ENCODE peak calls at places on chromosome 21, in nine cellular contexts. U, O, Q, B, W, C, X, A and E are unnamed samples. For H3K4me1, the result is how much of the 10 kb centered on the place peaks cover.

GRCh38 chr21:37073417-37074194 is 552 bp downstream of the TTC3 start:
- DNase-seq in W (no peak), Q (peak), U (peak), X (peak), A (peak), B (peak), C (peak), O (peak), E (peak)

GRCh38 chr21:21806711-21807597 is 808.7 kb downstream of the NCAM2 start:
- DNase-seq in U (peak), X (no peak), Q (no peak), O (no peak), W (no peak), A (no peak), C (no peak), B (no peak), E (no peak)

GRCh38 chr21:37145635-37146111 is 72.6 kb downstream of the TTC3 start:
- DNase-seq in A (no peak), U (no peak), O (no peak), X (no peak), B (no peak), W (peak), C (no peak), Q (no peak), E (no peak)

GRCh38 chr21:26449161-26449560 is 123.9 kb downstream of the CYYR1 start:
- DNase-seq in A (no peak), W (no peak), O (no peak), B (no peak), C (no peak), Q (no peak), U (no peak), X (no peak), E (no peak)

GRCh38 chr21:31099122-31099521 is 60.8 kb upstream of the KRTAP19-8 start:
- DNase-seq in W (no peak), A (no peak), C (no peak), B (no peak), U (no peak), X (no peak), Q (no peak), O (no peak), E (no peak)

GRCh38 chr21:27149034-27149433 is 182.1 kb upstream of the ADAMTS5 start:
- DNase-seq in B (no peak), Q (no peak), X (no peak), W (no peak), C (no peak), U (no peak), A (no peak), O (no peak), E (no peak)

GRCh38 chr21:31282095-31282709 is 61.9 kb downstream of the TIAM1 start:
- DNase-seq in A (no peak), B (no peak), C (no peak), X (no peak), O (no peak), Q (no peak), U (no peak), W (peak), E (no peak)

GRCh38 chr21:32566990-32567389 is 18.3 kb downstream of the TCP10L start:
- DNase-seq in X (no peak), Q (no peak), O (no peak), W (no peak), C (no peak), U (no peak), A (no peak), B (no peak), E (no peak)

GRCh38 chr21:32727478-32727727 is 410 bp downstream of the SYNJ1 start:
- DNase-seq in X (peak), A (no peak), U (no peak), W (no peak), B (no peak), Q (peak), C (peak), O (no peak), E (no peak)

GRCh38 chr21:29771491-29772066 is 168.2 kb downstream of the GRIK1 start:
- DNase-seq in C (no peak), W (no peak), A (no peak), O (no peak), U (no peak), Q (no peak), B (no peak), X (peak), E (no peak)

GRCh38 chr21:21397464-21397863 is 399.3 kb downstream of the NCAM2 start:
- DNase-seq in U (no peak), X (no peak), W (no peak), C (no peak), Q (no peak), O (no peak), B (no peak), A (no peak), E (no peak)

GRCh38 chr21:25809013-25809412 is 74.2 kb downstream of the GABPA start:
- DNase-seq in B (no peak), A (no peak), U (no peak), Q (no peak), X (no peak), O (no peak), W (no peak), C (no peak), E (no peak)

GRCh38 chr21:27693376-27693775 is 726.5 kb upstream of the ADAMTS5 start:
- DNase-seq in A (no peak), C (no peak), Q (no peak), W (no peak), B (no peak), U (no peak), X (no peak), O (no peak), E (no peak)

GRCh38 chr21:25560151-25560783 is 47.0 kb downstream of the MRPL39 start:
- DNase-seq in B (no peak), A (no peak), U (no peak), W (no peak), C (no peak), O (no peak), Q (no peak), X (no peak), E (peak)

GRCh38 chr21:15138475-15138874 is 73.7 kb upstream of the NRIP1 start:
- DNase-seq in O (no peak), U (peak), X (no peak), B (peak), Q (peak), A (no peak), C (peak), W (no peak), E (no peak)

GRCh38 chr21:30479259-30479658 is 908 bp downstream of the KRTAP19-1 start:
- DNase-seq in U (no peak), O (no peak), A (no peak), X (no peak), B (no peak), W (no peak), C (no peak), Q (no peak), E (no peak)

GRCh38 chr21:15935530-15935929 is 205.7 kb downstream of the USP25 start:
- DNase-seq in X (no peak), Q (no peak), A (no peak), C (no peak), U (no peak), W (no peak), O (no peak), B (no peak), E (no peak)

GRCh38 chr21:27477321-27477720 is 510.4 kb upstream of the ADAMTS5 start:
- DNase-seq in B (no peak), Q (no peak), U (no peak), C (no peak), A (no peak), X (no peak), O (no peak), W (no peak), E (no peak)

GRCh38 chr21:20086508-20086907 is 911.7 kb upstream of the NCAM2 start:
- DNase-seq in W (no peak), X (no peak), B (no peak), C (no peak), U (no peak), O (no peak), Q (no peak), A (no peak), E (no peak)

GRCh38 chr21:36678538-36678937 is 20.4 kb upstream of the SIM2 start:
- DNase-seq in W (no peak), Q (no peak), X (no peak), U (no peak), O (no peak), A (no peak), B (no peak), C (no peak), E (no peak)

GRCh38 chr21:31641416-31641922 is 18.0 kb upstream of the SOD1 start:
- DNase-seq in Q (no peak), W (no peak), O (no peak), U (no peak), C (no peak), A (no peak), B (no peak), X (no peak), E (no peak)

GRCh38 chr21:14554948-14555347 is 8.8 kb upstream of the SAMSN1 start:
- DNase-seq in B (no peak), W (no peak), Q (no peak), X (no peak), A (no peak), O (no peak), C (no peak), U (no peak), E (no peak)

GRCh38 chr21:36145259-36145658 is 10.4 kb downstream of the CBR3 start:
- DNase-seq in O (no peak), B (no peak), W (no peak), U (no peak), Q (no peak), A (no peak), C (no peak), X (no peak), E (no peak)

GRCh38 chr21:14114251-14114650 is 96.5 kb downstream of the LIPI start:
- DNase-seq in A (no peak), B (no peak), Q (no peak), U (no peak), C (peak), W (no peak), X (no peak), O (no peak), E (no peak)

GRCh38 chr21:24781146-24781545 is 826.1 kb downstream of the MRPL39 start:
- DNase-seq in A (no peak), B (no peak), U (no peak), C (no peak), X (no peak), W (no peak), Q (no peak), O (no peak), E (no peak)

GRCh38 chr21:14243877-14244276 is 27.9 kb downstream of the RBM11 start:
- DNase-seq in O (no peak), C (no peak), Q (no peak), X (no peak), U (no peak), B (no peak), W (no peak), A (no peak), E (no peak)

GRCh38 chr21:41168391-41169257 is 664 bp downstream of the BACE2 start:
- DNase-seq in X (peak), C (peak), O (peak), B (peak), W (no peak), U (no peak), A (no peak), Q (peak), E (peak)

GRCh38 chr21:43740497-43741156 is 21.7 kb downstream of the PDXK start:
- DNase-seq in W (no peak), X (peak), Q (no peak), B (peak), A (no peak), U (peak), O (peak), C (peak), E (peak)

GRCh38 chr21:21632926-21633325 is 634.7 kb downstream of the NCAM2 start:
- DNase-seq in U (no peak), A (no peak), X (no peak), B (no peak), Q (no peak), C (no peak), O (no peak), W (no peak), E (no peak)

GRCh38 chr21:42525676-42526378 is 12.2 kb downstream of the SLC37A1 start:
- DNase-seq in U (no peak), W (no peak), B (no peak), A (no peak), C (no peak), X (no peak), O (peak), Q (no peak), E (no peak)
- H3K4me1 ChIP-seq in U (under half), W (under half), B (under half), A (under half), C (under half), X (under half), O (under half), Q (under half), E (half or more)

DNA sequence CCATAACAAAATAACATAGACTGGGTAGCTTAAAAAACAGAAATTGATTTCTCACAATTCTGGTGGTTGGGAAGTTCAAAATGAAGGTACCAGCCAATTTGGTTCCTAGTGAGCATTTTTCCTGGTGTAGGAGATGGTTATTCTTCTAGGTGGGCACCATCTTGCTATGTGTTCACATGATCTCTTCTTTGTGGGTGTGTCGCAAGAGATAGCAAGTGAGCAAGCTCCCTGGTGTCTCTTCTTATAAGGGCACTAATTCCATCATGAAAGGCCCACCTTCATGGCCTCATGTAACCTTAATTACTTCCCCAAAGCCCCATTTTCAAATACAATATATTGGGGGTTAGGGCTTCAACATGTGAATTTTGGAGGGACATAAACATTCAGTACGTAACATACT is 38.8 kb upstream of the ATP5PO start:
- DNase-seq in Q (no peak), B (no peak), W (no peak), U (no peak), C (no peak), O (no peak), A (no peak), X (no peak), E (no peak)
- H3K4me1 ChIP-seq in Q (under half), B (under half), W (under half), U (under half), C (under half), O (under half), A (half or more), X (under half), E (under half)

GRCh38 chr21:39003982-39004775 is 179.1 kb downstream of the PSMG1 start:
- DNase-seq in X (no peak), O (no peak), B (no peak), U (no peak), Q (no peak), A (no peak), C (no peak), W (no peak), E (no peak)
- H3K4me1 ChIP-seq in X (under half), O (under half), B (under half), U (under half), Q (under half), A (under half), C (under half), W (under half), E (half or more)

GRCh38 chr21:17526771-17527170 is 13.9 kb downstream of the CXADR start:
- DNase-seq in X (no peak), W (no peak), B (no peak), A (no peak), C (no peak), U (no peak), Q (no peak), O (no peak), E (no peak)
- H3K4me1 ChIP-seq in X (under half), W (under half), B (under half), A (under half), C (under half), U (under half), Q (under half), O (under half), E (under half)

GRCh38 chr21:39016740-39017315 is 166.4 kb downstream of the PSMG1 start:
- DNase-seq in C (no peak), Q (no peak), U (no peak), B (no peak), X (no peak), W (no peak), A (no peak), O (peak), E (no peak)
- H3K4me1 ChIP-seq in C (under half), Q (under half), U (under half), B (under half), X (under half), W (under half), A (under half), O (under half), E (under half)

GRCh38 chr21:34930971-34931370 is 118.1 kb downstream of the RUNX1 start:
- DNase-seq in W (no peak), O (no peak), B (no peak), Q (no peak), X (no peak), U (no peak), C (no peak), A (no peak), E (no peak)
- H3K4me1 ChIP-seq in W (under half), O (under half), B (under half), Q (under half), X (under half), U (under half), C (under half), A (under half), E (under half)

DNA sequence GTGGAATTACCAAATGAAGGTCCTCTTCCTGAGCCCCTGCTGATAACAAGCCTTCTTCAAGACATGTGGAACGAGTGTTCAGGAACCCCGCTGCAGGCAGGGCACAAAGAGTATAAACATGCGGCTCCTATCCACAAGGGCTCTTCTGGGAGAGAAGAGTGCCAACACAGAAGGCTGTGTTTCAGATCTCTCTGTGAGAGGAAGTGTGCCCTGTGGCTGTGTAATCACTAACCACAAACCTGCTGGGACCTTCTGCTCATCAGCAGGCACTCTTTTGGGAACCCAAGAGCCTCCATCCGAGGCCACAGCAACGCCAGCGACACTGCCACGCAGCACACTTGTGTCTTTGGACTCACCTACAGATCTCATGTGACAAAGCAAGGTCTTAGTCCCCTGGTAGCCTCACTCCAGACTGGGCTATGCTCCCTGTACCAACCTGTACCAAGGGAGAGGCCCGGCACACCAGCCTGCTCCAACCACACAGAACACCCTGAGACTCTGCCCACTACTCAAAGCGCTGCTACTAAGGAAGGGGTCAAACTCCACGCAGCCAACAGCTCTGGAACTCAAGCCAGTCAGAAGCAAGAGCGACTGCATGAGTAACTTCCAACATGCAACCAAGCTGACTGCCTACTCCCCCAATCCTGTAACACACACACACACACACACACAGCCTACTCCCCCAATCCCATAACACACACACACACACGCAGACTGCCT is 7.8 kb downstream of the PTTG1IP start:
- DNase-seq in X (no peak), U (no peak), W (no peak), B (no peak), A (no peak), Q (peak), C (no peak), O (no peak), E (peak)
- H3K4me1 ChIP-seq in X (under half), U (under half), W (under half), B (under half), A (half or more), Q (under half), C (under half), O (under half), E (half or more)

GRCh38 chr21:45870421-45870820 is 111.1 kb upstream of the COL6A1 start:
- DNase-seq in X (no peak), A (no peak), C (no peak), U (no peak), W (no peak), B (no peak), Q (peak), O (no peak), E (peak)
- H3K4me1 ChIP-seq in X (under half), A (under half), C (under half), U (under half), W (under half), B (under half), Q (under half), O (under half), E (under half)